ENCODE peak calls at places on chromosomes 7 and 10, in ten cellular contexts. One of them, this sample, is unnamed.

GRCh38 chr7:156386097-156386496 is 254.5 kb upstream of the RNF32 start:
- DNase-seq in mesendoderm: peak
- DNase-seq in SK-N-SH: no peak
- DNase-seq in cardiac fibroblast: no peak
- DNase-seq in gastrocnemius medialis: no peak
- DNase-seq in activated naive CD8-positive, alpha-beta T cell treated with anti-CD3 and anti-CD28 coated beads for 36 hours: no peak
- DNase-seq in activated CD4-positive, CD25-positive, alpha-beta regulatory T cell: no peak
- DNase-seq in amniotic epithelial cell: no peak
- DNase-seq in GM12865: no peak
- DNase-seq in ELR: no peak
- DNase-seq in this sample: no peak

GRCh38 chr7:46751471-46751870 is 830.4 kb upstream of the IGFBP3 start:
- DNase-seq in activated naive CD8-positive, alpha-beta T cell treated with anti-CD3 and anti-CD28 coated beads for 36 hours: no peak
- DNase-seq in mesendoderm: no peak
- DNase-seq in GM12865: no peak
- DNase-seq in gastrocnemius medialis: no peak
- DNase-seq in cardiac fibroblast: no peak
- DNase-seq in ELR: no peak
- DNase-seq in activated CD4-positive, CD25-positive, alpha-beta regulatory T cell: no peak
- DNase-seq in amniotic epithelial cell: no peak
- DNase-seq in SK-N-SH: no peak
- DNase-seq in this sample: no peak

GRCh38 chr10:37865264-37865663 is 7.9 kb upstream of the ZNF248 start:
- DNase-seq in activated naive CD8-positive, alpha-beta T cell treated with anti-CD3 and anti-CD28 coated beads for 36 hours: no peak
- DNase-seq in ELR: no peak
- DNase-seq in amniotic epithelial cell: no peak
- DNase-seq in gastrocnemius medialis: no peak
- DNase-seq in cardiac fibroblast: no peak
- DNase-seq in activated CD4-positive, CD25-positive, alpha-beta regulatory T cell: no peak
- DNase-seq in SK-N-SH: no peak
- DNase-seq in GM12865: no peak
- DNase-seq in mesendoderm: no peak
- DNase-seq in this sample: no peak

GRCh38 chr7:139340808-139341057 is 404 bp upstream of the FMC1 start:
- DNase-seq in activated naive CD8-positive, alpha-beta T cell treated with anti-CD3 and anti-CD28 coated beads for 36 hours: no peak
- DNase-seq in SK-N-SH: no peak
- DNase-seq in GM12865: no peak
- DNase-seq in cardiac fibroblast: no peak
- DNase-seq in activated CD4-positive, CD25-positive, alpha-beta regulatory T cell: no peak
- DNase-seq in ELR: no peak
- DNase-seq in gastrocnemius medialis: no peak
- DNase-seq in amniotic epithelial cell: no peak
- DNase-seq in mesendoderm: no peak
- DNase-seq in this sample: no peak

GRCh38 chr7:158821173-158822021 is 7.9 kb downstream of the ESYT2 start:
- DNase-seq in cardiac fibroblast: peak
- DNase-seq in gastrocnemius medialis: no peak
- DNase-seq in ELR: peak
- DNase-seq in amniotic epithelial cell: peak
- DNase-seq in SK-N-SH: no peak
- DNase-seq in activated CD4-positive, CD25-positive, alpha-beta regulatory T cell: no peak
- DNase-seq in GM12865: no peak
- DNase-seq in activated naive CD8-positive, alpha-beta T cell treated with anti-CD3 and anti-CD28 coated beads for 36 hours: peak
- DNase-seq in mesendoderm: peak
- DNase-seq in this sample: no peak

GRCh38 chr10:95506056-95506737 is 55.0 kb downstream of the SORBS1 start:
- DNase-seq in mesendoderm: no peak
- DNase-seq in SK-N-SH: no peak
- DNase-seq in activated CD4-positive, CD25-positive, alpha-beta regulatory T cell: no peak
- DNase-seq in activated naive CD8-positive, alpha-beta T cell treated with anti-CD3 and anti-CD28 coated beads for 36 hours: no peak
- DNase-seq in cardiac fibroblast: no peak
- DNase-seq in GM12865: no peak
- DNase-seq in ELR: no peak
- DNase-seq in amniotic epithelial cell: no peak
- DNase-seq in gastrocnemius medialis: no peak
- DNase-seq in this sample: no peak

GRCh38 chr10:113179270-113179669 is 229.2 kb downstream of the TCF7L2 start:
- DNase-seq in cardiac fibroblast: peak
- DNase-seq in SK-N-SH: no peak
- DNase-seq in gastrocnemius medialis: peak
- DNase-seq in activated naive CD8-positive, alpha-beta T cell treated with anti-CD3 and anti-CD28 coated beads for 36 hours: no peak
- DNase-seq in amniotic epithelial cell: peak
- DNase-seq in activated CD4-positive, CD25-positive, alpha-beta regulatory T cell: no peak
- DNase-seq in ELR: no peak
- DNase-seq in GM12865: no peak
- DNase-seq in mesendoderm: no peak
- DNase-seq in this sample: no peak

GRCh38 chr10:78774999-78775711 is 293.6 kb upstream of the ZMIZ1 start:
- DNase-seq in SK-N-SH: no peak
- DNase-seq in ELR: no peak
- DNase-seq in gastrocnemius medialis: peak
- DNase-seq in amniotic epithelial cell: peak
- DNase-seq in cardiac fibroblast: no peak
- DNase-seq in activated CD4-positive, CD25-positive, alpha-beta regulatory T cell: no peak
- DNase-seq in GM12865: no peak
- DNase-seq in mesendoderm: no peak
- DNase-seq in activated naive CD8-positive, alpha-beta T cell treated with anti-CD3 and anti-CD28 coated beads for 36 hours: no peak
- DNase-seq in this sample: no peak

GRCh38 chr7:36390199-36391090 is 783 bp downstream of the ANLN start:
- DNase-seq in amniotic epithelial cell: peak
- DNase-seq in mesendoderm: peak
- DNase-seq in activated CD4-positive, CD25-positive, alpha-beta regulatory T cell: peak
- DNase-seq in activated naive CD8-positive, alpha-beta T cell treated with anti-CD3 and anti-CD28 coated beads for 36 hours: peak
- DNase-seq in gastrocnemius medialis: no peak
- DNase-seq in ELR: peak
- DNase-seq in SK-N-SH: peak
- DNase-seq in GM12865: peak
- DNase-seq in cardiac fibroblast: peak
- DNase-seq in this sample: peak

GRCh38 chr7:139618482-139619366 is 95.2 kb downstream of the CLEC2L start:
- DNase-seq in cardiac fibroblast: peak
- DNase-seq in amniotic epithelial cell: peak
- DNase-seq in activated CD4-positive, CD25-positive, alpha-beta regulatory T cell: no peak
- DNase-seq in SK-N-SH: peak
- DNase-seq in activated naive CD8-positive, alpha-beta T cell treated with anti-CD3 and anti-CD28 coated beads for 36 hours: peak
- DNase-seq in ELR: peak
- DNase-seq in gastrocnemius medialis: no peak
- DNase-seq in GM12865: peak
- DNase-seq in mesendoderm: peak
- DNase-seq in this sample: no peak

GRCh38 chr7:35289376-35289775 is 35.5 kb upstream of the TBX20 start:
- DNase-seq in cardiac fibroblast: no peak
- DNase-seq in GM12865: no peak
- DNase-seq in SK-N-SH: peak
- DNase-seq in mesendoderm: no peak
- DNase-seq in activated naive CD8-positive, alpha-beta T cell treated with anti-CD3 and anti-CD28 coated beads for 36 hours: no peak
- DNase-seq in gastrocnemius medialis: no peak
- DNase-seq in activated CD4-positive, CD25-positive, alpha-beta regulatory T cell: no peak
- DNase-seq in ELR: no peak
- DNase-seq in amniotic epithelial cell: no peak
- DNase-seq in this sample: no peak

GRCh38 chr10:73480158-73480557 is 15.7 kb downstream of the PPP3CB start:
- DNase-seq in SK-N-SH: no peak
- DNase-seq in ELR: peak
- DNase-seq in activated naive CD8-positive, alpha-beta T cell treated with anti-CD3 and anti-CD28 coated beads for 36 hours: no peak
- DNase-seq in amniotic epithelial cell: peak
- DNase-seq in activated CD4-positive, CD25-positive, alpha-beta regulatory T cell: no peak
- DNase-seq in GM12865: peak
- DNase-seq in mesendoderm: peak
- DNase-seq in cardiac fibroblast: peak
- DNase-seq in gastrocnemius medialis: no peak
- DNase-seq in this sample: no peak

GRCh38 chr10:18401416-18402195 is 249.8 kb downstream of the NSUN6 start:
- DNase-seq in activated CD4-positive, CD25-positive, alpha-beta regulatory T cell: no peak
- DNase-seq in ELR: no peak
- DNase-seq in activated naive CD8-positive, alpha-beta T cell treated with anti-CD3 and anti-CD28 coated beads for 36 hours: no peak
- DNase-seq in SK-N-SH: no peak
- DNase-seq in cardiac fibroblast: no peak
- DNase-seq in mesendoderm: no peak
- DNase-seq in GM12865: no peak
- DNase-seq in gastrocnemius medialis: no peak
- DNase-seq in amniotic epithelial cell: no peak
- DNase-seq in this sample: no peak

GRCh38 chr10:101485681-101486554 is 102.1 kb downstream of the POLL start:
- DNase-seq in SK-N-SH: peak
- DNase-seq in gastrocnemius medialis: peak
- DNase-seq in activated CD4-positive, CD25-positive, alpha-beta regulatory T cell: no peak
- DNase-seq in mesendoderm: peak
- DNase-seq in ELR: no peak
- DNase-seq in cardiac fibroblast: peak
- DNase-seq in activated naive CD8-positive, alpha-beta T cell treated with anti-CD3 and anti-CD28 coated beads for 36 hours: no peak
- DNase-seq in amniotic epithelial cell: peak
- DNase-seq in GM12865: no peak
- DNase-seq in this sample: no peak

GRCh38 chr7:158016171-158017087 is 571.2 kb downstream of the PTPRN2 start:
- DNase-seq in activated CD4-positive, CD25-positive, alpha-beta regulatory T cell: no peak
- DNase-seq in ELR: no peak
- DNase-seq in amniotic epithelial cell: no peak
- DNase-seq in SK-N-SH: peak
- DNase-seq in gastrocnemius medialis: no peak
- DNase-seq in cardiac fibroblast: no peak
- DNase-seq in mesendoderm: peak
- DNase-seq in activated naive CD8-positive, alpha-beta T cell treated with anti-CD3 and anti-CD28 coated beads for 36 hours: no peak
- DNase-seq in GM12865: no peak
- DNase-seq in this sample: peak

GRCh38 chr7:45196374-45196773 is 38.8 kb downstream of the RAMP3 start:
- DNase-seq in mesendoderm: no peak
- DNase-seq in activated naive CD8-positive, alpha-beta T cell treated with anti-CD3 and anti-CD28 coated beads for 36 hours: peak
- DNase-seq in ELR: no peak
- DNase-seq in activated CD4-positive, CD25-positive, alpha-beta regulatory T cell: no peak
- DNase-seq in gastrocnemius medialis: no peak
- DNase-seq in cardiac fibroblast: no peak
- DNase-seq in GM12865: peak
- DNase-seq in amniotic epithelial cell: no peak
- DNase-seq in SK-N-SH: no peak
- DNase-seq in this sample: no peak

GRCh38 chr10:1253476-1254353 is 197.5 kb downstream of the WDR37 start:
- DNase-seq in mesendoderm: no peak
- DNase-seq in activated naive CD8-positive, alpha-beta T cell treated with anti-CD3 and anti-CD28 coated beads for 36 hours: no peak
- DNase-seq in gastrocnemius medialis: no peak
- DNase-seq in SK-N-SH: no peak
- DNase-seq in ELR: no peak
- DNase-seq in cardiac fibroblast: no peak
- DNase-seq in activated CD4-positive, CD25-positive, alpha-beta regulatory T cell: no peak
- DNase-seq in amniotic epithelial cell: no peak
- DNase-seq in GM12865: peak
- DNase-seq in this sample: no peak

GRCh38 chr7:101436857-101437576 is 74.3 kb downstream of the COL26A1 start:
- DNase-seq in activated naive CD8-positive, alpha-beta T cell treated with anti-CD3 and anti-CD28 coated beads for 36 hours: no peak
- DNase-seq in GM12865: no peak
- DNase-seq in SK-N-SH: peak
- DNase-seq in amniotic epithelial cell: no peak
- DNase-seq in ELR: no peak
- DNase-seq in activated CD4-positive, CD25-positive, alpha-beta regulatory T cell: no peak
- DNase-seq in cardiac fibroblast: no peak
- DNase-seq in gastrocnemius medialis: no peak
- DNase-seq in mesendoderm: peak
- DNase-seq in this sample: no peak